ENCODE peak calls at places on chromosomes 1 and 21, in six cellular contexts. X, I, K, E, R and W are unnamed samples. For H3K4me1, the result is how much of the 10 kb centered on the place peaks cover.

GRCh38 chr1:194394676-194395075 is 1208.3 kb upstream of the B3GALT2 start:
- DNase-seq in X (no peak), I (no peak), K (no peak), E (no peak), R (no peak), W (no peak)

GRCh38 chr21:45726438-45726837 is 82.9 kb downstream of the PCBP3 start:
- DNase-seq in X (no peak), I (no peak), K (no peak), E (no peak), R (no peak), W (no peak)

GRCh38 chr1:176897350-176898236 is 266.9 kb downstream of the ASTN1 start:
- DNase-seq in X (peak), I (peak), K (peak), E (no peak), R (peak), W (no peak)

GRCh38 chr1:205449750-205450443 is 5.9 kb downstream of the BLACAT1 start:
- DNase-seq in X (no peak), I (peak), K (no peak), E (no peak), R (no peak), W (no peak)

GRCh38 chr1:43653339-43653738 is 3.4 kb downstream of the KDM4A start:
- DNase-seq in X (no peak), I (no peak), K (no peak), E (no peak), R (no peak), W (no peak)

GRCh38 chr1:187464320-187464719 is 635.6 kb downstream of the PLA2G4A start:
- DNase-seq in X (no peak), I (no peak), K (no peak), E (no peak), R (no peak), W (no peak)

GRCh38 chr21:42655797-42656770 is 2.7 kb downstream of the PDE9A start:
- DNase-seq in X (no peak), I (no peak), K (no peak), E (no peak), R (no peak), W (no peak)

GRCh38 chr21:41361053-41361785 is 608 bp upstream of the MX2 start:
- DNase-seq in X (no peak), I (no peak), K (no peak), E (no peak), R (no peak), W (peak)

GRCh38 chr1:31405578-31406245 is 7.3 kb upstream of the SERINC2 start:
- DNase-seq in X (no peak), I (no peak), K (no peak), E (no peak), R (no peak), W (no peak)

GRCh38 chr1:8871539-8871935 is 6.9 kb downstream of the ENO1 start:
- DNase-seq in X (no peak), I (no peak), K (no peak), E (no peak), R (no peak), W (no peak)

GRCh38 chr21:45110873-45111624 is 36.7 kb downstream of the ADARB1 start:
- DNase-seq in X (no peak), I (no peak), K (no peak), E (no peak), R (no peak), W (no peak)

GRCh38 chr1:20630730-20631129 is 2.5 kb upstream of the PINK1 start:
- DNase-seq in X (no peak), I (no peak), K (no peak), E (no peak), R (no peak), W (no peak)

GRCh38 chr1:114756009-114756892 is 1.5 kb downstream of the CSDE1 start:
- DNase-seq in X (no peak), I (peak), K (no peak), E (no peak), R (no peak), W (no peak)

GRCh38 chr1:193553562-193553961 is 367.1 kb upstream of the B3GALT2 start:
- DNase-seq in X (no peak), I (no peak), K (no peak), E (no peak), R (no peak), W (no peak)

GRCh38 chr21:32585970-32586369 is 647 bp upstream of the TCP10L start:
- DNase-seq in X (no peak), I (no peak), K (no peak), E (no peak), R (no peak), W (no peak)

DNA sequence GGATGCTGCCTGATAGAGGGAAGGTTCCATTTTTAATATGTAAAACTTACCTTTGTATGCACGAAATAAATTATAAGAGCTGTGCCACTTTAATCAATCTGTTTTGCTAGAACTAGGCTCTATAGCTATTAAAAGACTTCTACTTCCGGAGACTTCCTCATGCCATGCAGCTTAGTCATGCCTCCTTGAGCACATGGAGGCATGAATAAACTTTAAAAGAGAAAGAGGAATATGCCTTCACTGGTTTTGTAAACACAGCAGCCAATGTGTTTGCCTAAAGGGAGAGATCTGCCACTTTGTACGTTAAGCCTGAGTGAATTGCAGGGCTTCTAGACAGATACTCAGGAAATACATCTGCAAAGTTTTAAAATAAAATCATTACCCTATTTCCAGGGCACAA is 604.6 kb downstream of the LRRIQ3 start:
- DNase-seq in X (no peak), I (peak), K (no peak), E (no peak), R (no peak), W (no peak)
- H3K4me3 ChIP-seq in X (peak), I (no peak), K (no peak), E (peak), R (no peak), W (peak)

GRCh38 chr1:225816643-225817538 is 7.0 kb downstream of the EPHX1 start:
- DNase-seq in X (no peak), I (peak), K (peak), E (no peak), R (peak), W (peak)

GRCh38 chr1:225817611-225818061 is 7.7 kb downstream of the EPHX1 start:
- DNase-seq in X (peak), I (peak), K (peak), E (peak), R (peak), W (peak)

GRCh38 chr1:225820522-225821120 is 10.7 kb downstream of the EPHX1 start:
- DNase-seq in X (no peak), I (no peak), K (no peak), E (no peak), R (no peak), W (no peak)

GRCh38 chr1:225818229-225818628 is 8.3 kb downstream of the EPHX1 start:
- DNase-seq in X (no peak), I (no peak), K (no peak), E (no peak), R (no peak), W (no peak)

GRCh38 chr1:225819346-225820192 is 9.6 kb downstream of the EPHX1 start:
- DNase-seq in X (no peak), I (peak), K (no peak), E (no peak), R (no peak), W (no peak)
- H3K4me1 ChIP-seq in X (under half), I (under half), K (half or more), E (under half), R (under half), W (half or more)

GRCh38 chr1:65422241-65423203 is 2.1 kb downstream of the LEPR start:
- DNase-seq in X (no peak), I (peak), K (no peak), E (no peak), R (no peak), W (no peak)

GRCh38 chr1:65429078-65429477 is 8.6 kb downstream of the LEPR start:
- DNase-seq in X (no peak), I (no peak), K (no peak), E (no peak), R (no peak), W (no peak)

GRCh38 chr1:65423884-65424655 is 3.6 kb downstream of the LEPR start:
- DNase-seq in X (no peak), I (peak), K (no peak), E (no peak), R (no peak), W (no peak)

GRCh38 chr1:65429806-65430205 is 9.3 kb downstream of the LEPR start:
- DNase-seq in X (no peak), I (peak), K (no peak), E (no peak), R (no peak), W (no peak)

DNA sequence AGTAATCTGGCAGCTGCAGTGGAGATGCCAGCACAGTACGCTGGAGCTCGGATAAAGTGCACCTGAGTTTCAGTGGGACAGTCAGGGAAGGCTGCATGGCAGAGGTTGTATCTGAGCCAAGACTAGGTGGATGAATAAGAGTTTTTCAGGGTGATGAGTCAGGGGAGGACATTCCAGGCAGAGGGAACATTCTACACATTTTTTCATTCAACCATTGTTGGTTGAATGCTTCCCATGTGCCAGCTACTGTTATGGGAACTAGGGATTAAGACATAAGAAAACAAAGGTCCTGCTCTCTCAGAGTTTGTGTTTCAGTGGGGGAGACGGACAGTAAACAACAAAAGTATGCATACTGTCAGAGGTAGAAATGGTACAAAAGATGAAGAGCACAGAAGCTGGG is 5.2 kb downstream of the LEPR start:
- DNase-seq in X (no peak), I (peak), K (no peak), E (no peak), R (no peak), W (no peak)
- H3K4me3 ChIP-seq in X (no peak), I (no peak), K (no peak), E (no peak), R (no peak), W (no peak)

GRCh38 chr1:160670701-160671100 is 23.9 kb upstream of the SLAMF1 start:
- DNase-seq in X (no peak), I (no peak), K (no peak), E (no peak), R (no peak), W (no peak)

GRCh38 chr1:160672789-160673695 is 26.2 kb upstream of the SLAMF1 start:
- DNase-seq in X (no peak), I (no peak), K (no peak), E (no peak), R (no peak), W (no peak)

GRCh38 chr1:160669802-160670201 is 23.0 kb upstream of the SLAMF1 start:
- DNase-seq in X (no peak), I (no peak), K (no peak), E (no peak), R (no peak), W (no peak)

GRCh38 chr1:160672118-160672517 is 25.3 kb upstream of the SLAMF1 start:
- DNase-seq in X (no peak), I (no peak), K (no peak), E (no peak), R (no peak), W (no peak)

DNA sequence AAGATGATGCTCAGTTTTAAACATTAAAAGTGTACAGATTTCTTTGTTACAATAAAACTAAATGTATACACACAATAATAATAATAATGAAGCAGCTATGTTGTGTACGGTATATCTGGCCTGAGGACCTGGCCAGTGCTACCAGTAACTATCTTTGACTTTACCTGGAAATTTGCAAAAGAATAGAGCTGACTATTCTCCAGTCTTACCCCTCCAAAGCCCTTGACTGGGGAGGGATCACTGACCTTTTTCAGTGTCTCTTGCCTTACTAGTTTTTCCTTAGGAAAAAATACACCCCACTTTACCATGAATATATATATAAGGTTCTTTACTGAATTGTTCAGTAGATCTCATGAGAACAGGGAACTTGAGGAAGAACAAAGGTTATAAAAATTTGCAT is 24.8 kb upstream of the SLAMF1 start:
- DNase-seq in X (no peak), I (no peak), K (no peak), E (no peak), R (no peak), W (no peak)
- H3K4me1 ChIP-seq in X (under half), I (under half), K (under half), E (under half), R (half or more), W (under half)

GRCh38 chr1:3009556-3009955 is 11.7 kb upstream of the ACTRT2 start:
- DNase-seq in X (no peak), I (no peak), K (no peak), E (no peak), R (no peak), W (peak)

GRCh38 chr1:3009021-3009420 is 12.2 kb upstream of the ACTRT2 start:
- DNase-seq in X (no peak), I (no peak), K (no peak), E (no peak), R (no peak), W (peak)

GRCh38 chr1:3004285-3005205 is 16.7 kb upstream of the ACTRT2 start:
- DNase-seq in X (no peak), I (no peak), K (no peak), E (no peak), R (peak), W (peak)

GRCh38 chr1:3005771-3006170 is 15.5 kb upstream of the ACTRT2 start:
- DNase-seq in X (no peak), I (no peak), K (no peak), E (peak), R (no peak), W (peak)

GRCh38 chr1:3007298-3008147 is 13.7 kb upstream of the ACTRT2 start:
- DNase-seq in X (no peak), I (no peak), K (no peak), E (no peak), R (no peak), W (no peak)
- H3K4me3 ChIP-seq in X (no peak), I (no peak), K (no peak), E (no peak), R (no peak), W (no peak)

GRCh38 chr1:231386472-231386871 is 35.6 kb downstream of the EGLN1 start:
- DNase-seq in X (no peak), I (no peak), K (no peak), E (no peak), R (no peak), W (no peak)

GRCh38 chr1:231387770-231388669 is 34.1 kb downstream of the EGLN1 start:
- DNase-seq in X (no peak), I (peak), K (no peak), E (no peak), R (no peak), W (no peak)

GRCh38 chr1:231382426-231382825 is 39.7 kb downstream of the EGLN1 start:
- DNase-seq in X (no peak), I (no peak), K (no peak), E (no peak), R (no peak), W (no peak)

GRCh38 chr1:231383159-231383855 is 38.8 kb downstream of the EGLN1 start:
- DNase-seq in X (no peak), I (no peak), K (no peak), E (no peak), R (no peak), W (no peak)

DNA sequence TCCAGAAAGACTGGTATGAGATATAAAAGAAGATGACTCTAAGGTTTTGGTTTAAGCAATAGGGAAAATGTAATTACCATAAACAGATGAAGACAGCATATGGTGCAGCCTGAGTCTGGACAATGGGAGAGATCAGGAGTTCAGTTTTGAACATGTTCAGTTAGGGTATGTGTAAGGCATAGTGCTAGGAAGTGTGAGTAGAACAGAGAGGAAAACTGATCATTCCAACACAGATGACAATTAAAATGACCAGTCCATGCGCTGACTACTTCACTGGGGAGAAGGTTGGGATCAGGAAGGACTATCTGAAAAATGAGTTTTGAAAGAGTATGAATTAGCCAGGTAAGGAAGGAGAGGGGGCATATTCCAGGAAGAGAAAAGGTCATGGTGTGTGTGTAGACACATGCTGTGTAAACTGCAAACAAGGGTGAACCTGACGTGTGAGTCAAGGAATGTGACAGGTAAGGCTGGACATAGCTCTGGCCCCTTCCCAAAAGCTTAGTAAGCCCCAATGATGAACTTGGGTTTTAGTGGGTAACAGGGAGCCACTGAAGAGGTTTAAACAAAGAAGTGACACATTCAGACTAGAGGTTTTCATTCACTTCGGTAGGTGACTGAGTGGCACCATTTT is 36.9 kb downstream of the EGLN1 start:
- DNase-seq in X (no peak), I (peak), K (no peak), E (no peak), R (no peak), W (no peak)
- H3K4me1 ChIP-seq in X (under half), I (under half), K (under half), E (under half), R (half or more), W (under half)

GRCh38 chr1:149888999-149889289 is 10.4 kb upstream of the BOLA1 start:
- DNase-seq in X (no peak), I (no peak), K (peak), E (no peak), R (peak), W (peak)
- H3K4me3 ChIP-seq in X (peak), I (peak), K (peak), E (peak), R (peak), W (peak)

DNA sequence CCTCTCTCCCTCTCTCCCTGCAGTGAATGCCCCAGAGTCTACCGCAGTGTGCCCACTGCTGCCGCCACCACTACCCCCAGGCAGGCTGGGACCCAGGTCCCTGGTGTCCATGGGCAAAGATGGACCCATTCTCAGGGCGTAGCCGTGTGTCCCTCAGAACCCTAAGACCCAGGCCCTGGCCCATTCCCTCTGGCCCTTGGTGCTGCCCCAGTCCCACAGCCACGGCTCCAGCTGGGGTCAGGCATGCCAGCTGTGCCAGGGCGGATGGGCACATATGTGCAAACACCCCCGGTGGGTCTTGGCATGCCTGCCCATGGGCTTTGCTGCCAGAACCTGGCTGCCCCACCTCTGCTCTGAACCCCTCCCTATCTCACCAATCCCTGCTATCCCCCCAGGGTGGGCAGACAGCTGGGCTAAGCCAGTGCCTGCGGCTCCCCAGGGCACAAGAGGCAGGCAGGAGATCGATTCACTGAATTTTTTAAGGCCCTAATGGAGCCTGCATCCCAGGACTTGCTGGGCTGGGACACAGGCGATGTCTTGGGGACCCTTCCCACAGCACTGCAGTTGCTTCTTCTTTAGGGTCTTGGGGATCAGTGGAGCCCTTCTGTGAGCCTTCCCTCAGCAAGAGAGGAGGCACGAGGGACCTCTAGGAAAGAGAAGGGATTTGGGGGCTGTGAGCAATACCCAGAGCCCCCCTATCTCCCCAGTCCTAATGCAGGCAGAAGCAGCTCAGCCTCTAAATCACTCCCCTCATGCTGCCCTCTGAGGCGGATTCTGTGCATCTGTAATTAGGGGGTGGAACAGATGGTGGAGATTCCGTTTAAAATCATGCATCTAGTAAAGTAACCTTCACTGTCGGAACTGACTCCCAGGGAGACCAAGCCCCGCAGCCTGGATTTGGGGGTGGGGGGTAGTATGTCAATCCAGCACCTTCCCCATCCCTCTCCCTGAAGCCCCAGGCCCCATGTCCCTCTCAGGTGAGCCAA is 10.3 kb downstream of the AHDC1 start:
- DNase-seq in X (no peak), I (no peak), K (no peak), E (no peak), R (no peak), W (no peak)
- H3K4me1 ChIP-seq in X (half or more), I (half or more), K (half or more), E (half or more), R (half or more), W (half or more)

GRCh38 chr1:24186993-24187790 is at the start of gene IFNLR1:
- DNase-seq in X (peak), I (no peak), K (no peak), E (no peak), R (peak), W (no peak)
- H3K4me3 ChIP-seq in X (peak), I (peak), K (peak), E (peak), R (peak), W (peak)

DNA sequence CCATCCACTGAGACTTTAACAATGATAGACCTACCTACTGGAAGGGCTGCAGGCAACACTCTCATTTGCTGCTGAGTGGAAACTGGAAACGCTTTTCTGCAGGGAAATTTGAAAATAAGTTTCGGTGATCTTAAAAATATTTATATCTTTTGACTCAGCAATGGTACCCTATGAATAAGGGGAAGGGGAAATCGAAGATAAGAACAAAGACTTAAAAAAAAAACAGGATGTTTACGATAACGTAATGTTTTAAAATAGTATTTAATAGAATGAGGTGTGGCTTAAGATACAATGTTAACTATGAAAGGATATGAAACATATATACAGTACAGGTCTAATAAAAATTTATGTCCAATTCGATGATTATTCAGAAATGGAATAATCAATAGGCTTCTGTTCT is 34.8 kb upstream of the CSF1 start:
- DNase-seq in X (no peak), I (no peak), K (no peak), E (no peak), R (no peak), W (no peak)
- H3K4me1 ChIP-seq in X (under half), I (under half), K (under half), E (under half), R (under half), W (under half)